ENCODE peak calls at places on chromosomes 6 and 20, in ten cellular contexts. S, Q, K, D, T, H, E, P, Y and C are unnamed samples.

GRCh38 chr6:122845916-122846632 is 57.0 kb downstream of the SMPDL3A start:
- DNase-seq in S (no peak), Q (peak), K (no peak), D (no peak), T (no peak), H (no peak), E (no peak), P (no peak), Y (no peak), C (no peak)

GRCh38 chr6:100998111-100998510 is 117.0 kb upstream of the ASCC3 start:
- DNase-seq in S (no peak), Q (peak), K (no peak), D (no peak), T (no peak), H (no peak), E (no peak), P (no peak), Y (no peak), C (no peak)

GRCh38 chr20:29326376-29327070 is 1930.9 kb upstream of the DEFB115 start:
- DNase-seq in S (no peak), Q (no peak), K (no peak), D (no peak), T (no peak), H (no peak), E (no peak), P (no peak), Y (no peak), C (no peak)

GRCh38 chr6:82270791-82271392 is 23.3 kb upstream of the IBTK start:
- DNase-seq in S (no peak), Q (peak), K (no peak), D (no peak), T (no peak), H (no peak), E (no peak), P (no peak), Y (no peak), C (no peak)

GRCh38 chr6:69887026-69887425 is 20.7 kb downstream of the COL19A1 start:
- DNase-seq in S (no peak), Q (no peak), K (no peak), D (peak), T (no peak), H (no peak), E (no peak), P (no peak), Y (no peak), C (no peak)

GRCh38 chr20:14687317-14687716 is 349.9 kb upstream of the FLRT3 start:
- DNase-seq in S (no peak), Q (no peak), K (no peak), D (no peak), T (no peak), H (no peak), E (no peak), P (no peak), Y (no peak), C (no peak)

GRCh38 chr20:19786311-19786710 is 28.3 kb downstream of the RIN2 start:
- DNase-seq in S (no peak), Q (peak), K (peak), D (no peak), T (peak), H (no peak), E (no peak), P (peak), Y (no peak), C (no peak)

GRCh38 chr6:56911847-56912246 is 43.1 kb upstream of the BEND6 start:
- DNase-seq in S (no peak), Q (peak), K (no peak), D (no peak), T (no peak), H (no peak), E (no peak), P (no peak), Y (no peak), C (no peak)

GRCh38 chr6:99344289-99344688 is 5.2 kb downstream of the FAXC start:
- DNase-seq in S (no peak), Q (peak), K (peak), D (no peak), T (peak), H (no peak), E (no peak), P (no peak), Y (no peak), C (no peak)

GRCh38 chr6:44064089-44064947 is 62.9 kb downstream of the MRPL14 start:
- DNase-seq in S (no peak), Q (peak), K (no peak), D (no peak), T (peak), H (no peak), E (no peak), P (no peak), Y (peak), C (no peak)

GRCh38 chr20:22763257-22763906 is 179.0 kb upstream of the FOXA2 start:
- DNase-seq in S (no peak), Q (peak), K (no peak), D (no peak), T (no peak), H (no peak), E (no peak), P (no peak), Y (peak), C (no peak)

GRCh38 chr6:21005816-21006553 is 471.7 kb downstream of the CDKAL1 start:
- DNase-seq in S (no peak), Q (peak), K (no peak), D (peak), T (peak), H (no peak), E (no peak), P (no peak), Y (no peak), C (no peak)

GRCh38 chr6:159981591-159982245 is 12.8 kb downstream of the IGF2R start:
- DNase-seq in S (no peak), Q (peak), K (no peak), D (peak), T (peak), H (no peak), E (no peak), P (no peak), Y (peak), C (no peak)

GRCh38 chr20:53883098-53883762 is 187.2 kb downstream of the BCAS1 start:
- DNase-seq in S (no peak), Q (peak), K (no peak), D (no peak), T (peak), H (no peak), E (no peak), P (no peak), Y (no peak), C (no peak)

GRCh38 chr20:7926767-7927166 is 13.5 kb downstream of the HAO1 start:
- DNase-seq in S (no peak), Q (peak), K (peak), D (no peak), T (no peak), H (no peak), E (no peak), P (no peak), Y (no peak), C (no peak)